ENCODE peak calls at places on chromosomes 7 and 10, in seven cellular contexts. N, V, B, O, Q, K and H are unnamed samples.

GRCh38 chr10:30462513-30462912 is 28.5 kb downstream of the MAP3K8 start:
- DNase-seq in K (no peak), V (no peak), N (no peak), Q (no peak), B (no peak), O (no peak), H (no peak)

GRCh38 chr10:25065761-25066476 is 49.5 kb downstream of the THNSL1 start:
- DNase-seq in V (no peak), K (no peak), N (no peak), Q (no peak), O (no peak), B (no peak), H (no peak)

GRCh38 chr7:17994079-17994478 is 33.6 kb downstream of the PRPS1L1 start:
- DNase-seq in Q (no peak), B (no peak), V (no peak), K (no peak), O (no peak), N (no peak), H (no peak)

GRCh38 chr7:517848-518629 is 1.6 kb downstream of the PDGFA start:
- DNase-seq in B (peak), K (peak), V (peak), Q (no peak), N (no peak), O (no peak), H (peak)

GRCh38 chr7:80124870-80125269 is 9.8 kb upstream of the GNAI1 start:
- DNase-seq in V (no peak), K (no peak), N (no peak), B (no peak), O (no peak), Q (no peak), H (no peak)

GRCh38 chr7:100673942-100674431 is 447 bp downstream of the GNB2 start:
- DNase-seq in B (peak), O (peak), N (no peak), K (peak), Q (no peak), V (peak), H (peak)

GRCh38 chr7:95244616-95245015 is 79.7 kb downstream of the PON1 start:
- DNase-seq in K (no peak), B (no peak), V (no peak), N (no peak), Q (no peak), O (no peak), H (no peak)

GRCh38 chr10:74544106-74544505 is 282.3 kb upstream of the KAT6B start:
- DNase-seq in Q (no peak), N (no peak), V (no peak), K (no peak), B (no peak), O (no peak), H (no peak)

GRCh38 chr10:7407368-7408002 is 3.3 kb downstream of the SFMBT2 start:
- DNase-seq in B (no peak), Q (no peak), O (no peak), K (no peak), V (no peak), N (no peak), H (no peak)

GRCh38 chr7:17269345-17270221 is 28.9 kb upstream of the AHR start:
- DNase-seq in N (no peak), B (no peak), O (no peak), V (no peak), K (no peak), Q (no peak), H (no peak)

GRCh38 chr7:80420876-80421275 is 91.0 kb downstream of the GNAT3 start:
- DNase-seq in V (no peak), O (no peak), B (no peak), K (no peak), Q (no peak), N (no peak), H (no peak)

GRCh38 chr10:129601737-129602136 is 134.7 kb downstream of the MGMT start:
- DNase-seq in K (no peak), O (no peak), B (no peak), Q (no peak), N (no peak), V (no peak), H (no peak)

GRCh38 chr7:30548762-30549344 is 44.2 kb upstream of the GGCT start:
- DNase-seq in Q (peak), N (no peak), O (peak), V (peak), B (peak), K (peak), H (peak)

GRCh38 chr7:155456772-155457543 is 971 bp upstream of the EN2 start:
- DNase-seq in B (peak), K (no peak), N (peak), O (no peak), V (peak), Q (no peak), H (peak)